ENCODE peak calls at places on chromosome 1, in six cellular contexts. B is stimulated activated CD8-positive, alpha-beta memory T cell treated with anti-CD3 and anti-CD28 coated beads, Interleukin-12 subunit alpha, Interleukin-12 subunit beta, amount 100 ng/mL, for 1 hour; L is astrocyte of the spinal cord; W is germinal center; G is neural crest cell; V is RCC 7860. Z is an unnamed sample.

GRCh38 chr1:211714154-211714553 is 38.7 kb upstream of the NEK2 start:
- DNase-seq in B (no peak), W (no peak), G (no peak), V (no peak), L (no peak), Z (no peak)

GRCh38 chr1:115459161-115459560 is 121.1 kb upstream of the NGF start:
- DNase-seq in V (no peak), L (no peak), B (no peak), G (no peak), W (no peak), Z (no peak)

GRCh38 chr1:209732725-209733124 is 23.1 kb upstream of the TRAF3IP3 start:
- DNase-seq in B (no peak), G (no peak), V (no peak), W (no peak), L (no peak), Z (no peak)

GRCh38 chr1:147626739-147627138 is 43.6 kb downstream of the ACP6 start:
- DNase-seq in V (no peak), W (no peak), L (no peak), G (no peak), B (no peak), Z (no peak)

GRCh38 chr1:30188329-30188728 is 535.1 kb downstream of the MATN1 start:
- DNase-seq in G (no peak), B (no peak), L (no peak), V (no peak), W (no peak), Z (no peak)

GRCh38 chr1:159978107-159978398 is 24.0 kb upstream of the SLAMF9 start:
- DNase-seq in G (no peak), L (no peak), V (no peak), B (no peak), W (no peak), Z (no peak)

GRCh38 chr1:9852410-9853301 is 28.9 kb upstream of the CLSTN1 start:
- DNase-seq in G (no peak), V (no peak), B (no peak), L (peak; percentile 72), W (no peak), Z (peak; percentile 60)

GRCh38 chr1:225476100-225476511 is 48.3 kb upstream of the LBR start:
- DNase-seq in W (no peak), G (no peak), L (no peak), V (no peak), B (no peak), Z (no peak)

GRCh38 chr1:10471411-10472219 is 714 bp downstream of the DFFA start:
- DNase-seq in W (no peak), L (no peak), V (peak; percentile 16), G (no peak), B (no peak), Z (no peak)

GRCh38 chr1:199155166-199156033 is 516.6 kb downstream of the PTPRC start:
- DNase-seq in V (no peak), L (no peak), G (no peak), B (no peak), W (no peak), Z (no peak)

GRCh38 chr1:220803401-220804201 is 16.9 kb downstream of the MTARC1 start:
- DNase-seq in L (peak; percentile 42), B (no peak), G (peak; percentile 50), W (peak; percentile 30), V (peak; percentile 18), Z (no peak)

GRCh38 chr1:5815716-5816115 is 176.5 kb downstream of the NPHP4 start:
- DNase-seq in B (no peak), G (no peak), L (no peak), V (no peak), W (no peak), Z (no peak)

GRCh38 chr1:61295818-61296537 is 213.6 kb downstream of the NFIA start:
- DNase-seq in B (no peak), L (no peak), V (no peak), W (no peak), G (no peak), Z (no peak)

GRCh38 chr1:15249032-15249601 is 2.1 kb downstream of the FHAD1 start:
- DNase-seq in B (no peak), G (no peak), W (no peak), V (no peak), L (no peak), Z (no peak)

GRCh38 chr1:59223943-59224639 is 72.8 kb upstream of the FGGY start:
- DNase-seq in W (no peak), L (no peak), B (no peak), G (no peak), V (no peak), Z (no peak)

GRCh38 chr1:236753554-236753953 is 41.5 kb upstream of the MTR start:
- DNase-seq in G (no peak), L (peak; percentile 16), W (no peak), V (peak; percentile 23), B (no peak), Z (no peak)

GRCh38 chr1:244865028-244865371 is 657 bp upstream of the HNRNPU start:
- DNase-seq in W (no peak), B (no peak), L (no peak), G (peak; percentile 31), V (no peak), Z (no peak)